ENCODE peak calls at places on chromosomes 6 and 20, in nine cellular contexts. P is GM23248; W is cardiac muscle cell; U is effector memory CD4-positive, alpha-beta T cell; K is GM23338; Y is heart left ventricle; I is mesendoderm; L is Panc1; N is right lobe of liver. T is an unnamed sample. For H3K4me1 and H3K27me3, the result is how much of the 10 kb centered on the place peaks cover.

GRCh38 chr6:147381734-147382133 is 126.8 kb upstream of the SAMD5 start:
- DNase-seq in P (peak), W (no peak), U (no peak), K (no peak), Y (no peak), I (no peak), L (no peak), N (no peak), T (no peak)

GRCh38 chr20:17735206-17735804 is 35.5 kb downstream of the BANF2 start:
- DNase-seq in P (no peak), W (peak), U (no peak), K (no peak), Y (no peak), I (peak), L (no peak), N (no peak), T (no peak)

GRCh38 chr6:84137989-84138575 is 89.4 kb downstream of the CEP162 start:
- DNase-seq in P (no peak), W (peak), U (no peak), K (no peak), Y (no peak), I (no peak), L (no peak), N (no peak), T (no peak)

GRCh38 chr20:38748863-38749153 is 548 bp downstream of the ACTR5 start:
- DNase-seq in P (no peak), W (no peak), U (no peak), K (no peak), Y (no peak), I (peak), L (no peak), N (no peak), T (no peak)

GRCh38 chr6:1611322-1611571 is 1.5 kb downstream of the FOXC1 start:
- DNase-seq in P (peak), W (peak), U (no peak), K (peak), Y (no peak), I (no peak), L (no peak), N (no peak), T (no peak)

GRCh38 chr20:59566631-59567524 is 37.5 kb upstream of the PHACTR3 start:
- DNase-seq in P (no peak), W (no peak), U (no peak), K (no peak), Y (no peak), I (no peak), L (no peak), N (peak), T (no peak)

GRCh38 chr6:41785689-41786450 is 1.6 kb upstream of the TOMM6 start:
- DNase-seq in P (peak), W (peak), U (no peak), K (peak), Y (no peak), I (peak), L (no peak), N (no peak), T (peak)

GRCh38 chr6:164731539-164731938 is 577.9 kb downstream of the C6orf118 start:
- DNase-seq in P (no peak), W (no peak), U (no peak), K (no peak), Y (no peak), I (no peak), L (no peak), N (no peak), T (no peak)

GRCh38 chr6:53282741-53283140 is 66.0 kb downstream of the ELOVL5 start:
- DNase-seq in P (no peak), W (no peak), U (no peak), K (no peak), Y (no peak), I (no peak), L (no peak), N (no peak), T (no peak)

GRCh38 chr6:142671791-142672190 is 273.2 kb downstream of the HIVEP2 start:
- DNase-seq in P (no peak), W (no peak), U (no peak), K (no peak), Y (no peak), I (no peak), L (no peak), N (no peak), T (no peak)

GRCh38 chr20:29497261-29497671 is 1760.2 kb upstream of the DEFB115 start:
- DNase-seq in P (peak), W (peak), U (no peak), K (no peak), Y (no peak), I (no peak), L (peak), N (peak), T (peak)

GRCh38 chr6:15137086-15137485 is 108.8 kb upstream of the JARID2 start:
- DNase-seq in P (no peak), W (no peak), U (no peak), K (no peak), Y (no peak), I (no peak), L (no peak), N (no peak), T (no peak)

GRCh38 chr6:82955841-82956240 is 109.8 kb downstream of the UBE3D start:
- DNase-seq in P (peak), W (no peak), U (no peak), K (no peak), Y (no peak), I (no peak), L (no peak), N (no peak), T (no peak)

GRCh38 chr6:72272958-72273357 is 348.9 kb upstream of the KCNQ5 start:
- DNase-seq in P (peak), W (peak), U (no peak), K (no peak), Y (no peak), I (no peak), L (no peak), N (no peak), T (no peak)

GRCh38 chr6:22413681-22414305 is 117.0 kb upstream of the PRL start:
- DNase-seq in P (peak), W (peak), U (no peak), K (peak), Y (no peak), I (no peak), L (no peak), N (no peak), T (no peak)

GRCh38 chr6:16669227-16669626 is 92.0 kb downstream of the ATXN1 start:
- DNase-seq in P (peak), W (peak), U (peak), K (no peak), Y (no peak), I (no peak), L (no peak), N (no peak), T (no peak)

GRCh38 chr6:84461461-84461860 is 234.0 kb upstream of the CEP162 start:
- DNase-seq in P (no peak), W (no peak), U (no peak), K (no peak), Y (no peak), I (no peak), L (no peak), N (no peak), T (no peak)

GRCh38 chr20:24614341-24614740 is 144.9 kb downstream of the SYNDIG1 start:
- DNase-seq in P (no peak), W (no peak), U (no peak), K (no peak), Y (no peak), I (no peak), L (no peak), N (no peak), T (no peak)

GRCh38 chr6:1798303-1798964 is 188.7 kb downstream of the FOXC1 start:
- DNase-seq in P (peak), W (peak), U (no peak), K (no peak), Y (no peak), I (no peak), L (no peak), N (no peak), T (no peak)

GRCh38 chr20:23588434-23589403 is 17.0 kb downstream of the CST9 start:
- DNase-seq in P (no peak), W (no peak), U (no peak), K (peak), Y (no peak), I (no peak), L (no peak), N (no peak), T (no peak)

GRCh38 chr6:132333639-132334516 is 67.4 kb downstream of the MOXD1 start:
- DNase-seq in P (peak), W (peak), U (no peak), K (peak), Y (peak), I (peak), L (peak), N (no peak), T (no peak)

GRCh38 chr20:36355469-36356171 is 49.5 kb downstream of the DLGAP4 start:
- DNase-seq in P (no peak), W (no peak), U (no peak), K (no peak), Y (no peak), I (no peak), L (no peak), N (no peak), T (peak)

GRCh38 chr6:15524736-15525401 is 138.0 kb downstream of the DTNBP1 start:
- DNase-seq in P (no peak), W (no peak), U (no peak), K (no peak), Y (no peak), I (no peak), L (no peak), N (no peak), T (peak)

GRCh38 chr6:166679566-166679965 is 52.5 kb upstream of the RPS6KA2 start:
- DNase-seq in P (no peak), W (no peak), U (no peak), K (no peak), Y (no peak), I (no peak), L (no peak), N (no peak), T (no peak)

GRCh38 chr20:47146703-47147102 is 209.8 kb downstream of the ZMYND8 start:
- DNase-seq in P (peak), W (peak), U (no peak), K (no peak), Y (no peak), I (no peak), L (no peak), N (no peak), T (no peak)

GRCh38 chr6:119627908-119628669 is 278.5 kb upstream of the MAN1A1 start:
- DNase-seq in P (peak), W (peak), U (no peak), K (peak), Y (no peak), I (peak), L (no peak), N (no peak), T (no peak)

GRCh38 chr6:73514746-73515110 is 6.1 kb downstream of the EEF1A1 start:
- DNase-seq in P (peak), W (peak), U (no peak), K (peak), Y (no peak), I (no peak), L (no peak), N (no peak), T (no peak)

GRCh38 chr6:89954721-89955148 is 60.5 kb downstream of the GJA10 start:
- DNase-seq in P (no peak), W (no peak), U (no peak), K (no peak), Y (no peak), I (no peak), L (no peak), N (no peak), T (no peak)

DNA sequence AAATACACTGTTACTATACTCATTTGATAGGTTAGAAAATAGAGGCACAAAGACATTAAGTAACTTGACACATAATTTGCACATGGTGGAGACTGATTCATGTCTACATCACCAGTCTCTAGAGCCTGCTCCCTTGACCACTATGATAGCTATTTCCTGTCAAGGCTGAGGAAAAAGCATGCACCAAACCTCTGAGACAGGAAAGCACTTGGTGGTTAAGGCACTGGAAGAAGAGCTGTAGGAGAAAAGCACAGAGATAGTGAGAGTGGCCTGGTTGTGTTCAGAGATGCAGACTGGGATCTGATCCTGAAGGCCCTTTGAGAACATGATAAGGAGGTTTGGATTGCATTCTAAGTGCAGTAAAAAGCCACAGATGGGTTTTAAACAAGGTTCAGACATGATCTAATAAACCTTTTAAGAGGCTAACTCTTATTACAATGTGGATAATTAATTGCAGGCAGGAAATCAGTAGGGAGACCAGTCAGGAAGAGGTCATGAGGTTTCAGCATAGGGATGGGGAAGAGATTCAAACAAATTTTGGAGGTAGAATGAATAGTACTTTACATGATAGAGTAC is 168.9 kb downstream of the PHF3 start:
- DNase-seq in P (peak), W (peak), U (no peak), K (no peak), Y (no peak), I (peak), L (peak), N (no peak), T (no peak)
- H3K4me1 ChIP-seq in P (under half), W (under half), U (under half), K (under half), Y (under half), I (under half), L (under half), N (under half), T (under half)

GRCh38 chr6:108163267-108163643 is 2.6 kb upstream of the NR2E1 start:
- DNase-seq in P (no peak), W (no peak), U (no peak), K (peak), Y (no peak), I (no peak), L (no peak), N (no peak), T (no peak)
- H3K27me3 ChIP-seq in P (half or more), W (half or more), U (half or more), K (half or more), Y (half or more), I (half or more), L (half or more), N (half or more), T (under half)

DNA sequence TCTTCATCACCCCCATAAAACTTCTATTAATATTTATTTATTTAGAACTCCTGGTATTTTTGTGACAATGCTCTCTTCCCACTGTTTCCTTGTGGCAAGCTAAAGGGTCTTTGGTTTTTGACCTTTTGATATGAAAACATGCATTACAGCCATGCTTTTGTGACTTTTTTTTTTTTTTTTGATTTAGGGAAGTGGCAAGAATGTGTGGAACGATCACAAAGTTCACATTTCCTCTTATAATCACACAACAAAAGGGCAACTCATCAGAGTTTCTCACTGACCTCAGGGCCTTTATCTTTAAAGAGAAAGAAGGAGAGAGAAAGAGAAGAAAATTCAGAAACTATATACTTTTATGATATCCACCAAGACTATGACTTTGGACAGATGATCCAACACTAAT is 107.0 kb upstream of the MARCKS start:
- DNase-seq in P (no peak), W (no peak), U (no peak), K (no peak), Y (no peak), I (no peak), L (no peak), N (no peak), T (no peak)
- H3K27ac ChIP-seq in P (no peak), W (no peak), U (no peak), K (no peak), Y (peak), I (no peak), L (no peak), N (no peak), T (no peak)

DNA sequence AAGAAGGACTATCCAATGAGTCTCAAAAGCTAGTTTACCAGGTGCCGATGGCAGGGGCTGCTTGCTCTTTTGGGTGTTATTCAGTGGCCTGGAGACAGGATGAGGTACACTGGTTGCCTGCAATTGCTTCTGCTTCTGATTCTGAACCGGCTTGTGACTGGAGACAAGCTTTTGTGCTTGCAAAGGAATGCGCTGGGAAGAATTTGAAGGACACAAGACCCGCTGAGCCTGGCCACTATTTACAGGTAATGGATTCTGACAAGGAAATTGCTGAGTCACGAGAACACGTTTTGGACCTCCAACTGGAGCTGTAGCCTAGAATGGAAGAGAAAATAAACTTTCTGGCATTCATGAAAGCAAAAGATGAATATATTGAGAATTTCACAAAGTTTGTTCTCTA is 5.8 kb downstream of the AURKA start:
- DNase-seq in P (no peak), W (no peak), U (no peak), K (no peak), Y (no peak), I (peak), L (no peak), N (no peak), T (no peak)
- H3K4me1 ChIP-seq in P (under half), W (under half), U (under half), K (under half), Y (under half), I (under half), L (under half), N (under half), T (under half)